ENCODE peak calls at places on chromosomes 6 and 20, in four cellular contexts. K, O, Q and U are unnamed samples.

GRCh38 chr6:37625591-37626374 is 71.9 kb downstream of the MDGA1 start:
- DNase-seq in K (no peak), O (no peak), Q (no peak), U (no peak)

GRCh38 chr6:56933650-56934049 is 21.3 kb upstream of the BEND6 start:
- DNase-seq in K (no peak), O (no peak), Q (no peak), U (no peak)

GRCh38 chr6:160943997-160944396 is 47.6 kb upstream of the MAP3K4 start:
- DNase-seq in K (no peak), O (no peak), Q (no peak), U (no peak)

GRCh38 chr20:1330075-1330830 is 1.3 kb upstream of the SDCBP2 start:
- DNase-seq in K (peak), O (peak), Q (peak), U (no peak)

GRCh38 chr6:115898246-115898645 is 162.4 kb downstream of the FRK start:
- DNase-seq in K (no peak), O (no peak), Q (peak), U (no peak)

GRCh38 chr6:52654007-52654406 is 16.9 kb upstream of the TMEM14A start:
- DNase-seq in K (no peak), O (no peak), Q (no peak), U (no peak)

GRCh38 chr20:44979090-44979621 is 12.8 kb downstream of the STK4 start:
- DNase-seq in K (no peak), O (peak), Q (peak), U (no peak)

GRCh38 chr6:152387091-152387490 is 250.1 kb downstream of the SYNE1 start:
- DNase-seq in K (no peak), O (no peak), Q (no peak), U (no peak)

GRCh38 chr6:107698146-107698545 is 126.0 kb downstream of the SCML4 start:
- DNase-seq in K (no peak), O (peak), Q (peak), U (no peak)

GRCh38 chr6:167904791-167905190 is 78.1 kb downstream of the AFDN start:
- DNase-seq in K (no peak), O (no peak), Q (no peak), U (no peak)

GRCh38 chr6:167906899-167907298 is 80.2 kb downstream of the AFDN start:
- DNase-seq in K (peak), O (no peak), Q (peak), U (no peak)

GRCh38 chr6:167910007-167910406 is 83.3 kb downstream of the AFDN start:
- DNase-seq in K (no peak), O (no peak), Q (no peak), U (no peak)

GRCh38 chr6:167910652-167911051 is 83.9 kb downstream of the AFDN start:
- DNase-seq in K (no peak), O (no peak), Q (no peak), U (no peak)

GRCh38 chr6:167907837-167908681 is 81.3 kb downstream of the AFDN start:
- DNase-seq in K (peak), O (peak), Q (peak), U (no peak)
- TF ChIP-seq CTCF in K (peak), O (peak), Q (peak), U (peak)

GRCh38 chr6:69487688-69488087 is 309.1 kb downstream of the LMBRD1 start:
- DNase-seq in K (no peak), O (no peak), Q (peak), U (no peak)
- TF ChIP-seq CTCF in K (no peak), O (peak), Q (peak), U (peak)

GRCh38 chr6:167669870-167670802 is 156.6 kb upstream of the AFDN start:
- DNase-seq in K (peak), O (no peak), Q (no peak), U (peak)

GRCh38 chr6:167672738-167673137 is 154.0 kb upstream of the AFDN start:
- DNase-seq in K (no peak), O (no peak), Q (no peak), U (no peak)

GRCh38 chr6:167669553-167669849 is 157.2 kb upstream of the AFDN start:
- DNase-seq in K (no peak), O (no peak), Q (no peak), U (no peak)

GRCh38 chr6:167671977-167672687 is 154.6 kb upstream of the AFDN start:
- DNase-seq in K (no peak), O (no peak), Q (no peak), U (peak)

DNA sequence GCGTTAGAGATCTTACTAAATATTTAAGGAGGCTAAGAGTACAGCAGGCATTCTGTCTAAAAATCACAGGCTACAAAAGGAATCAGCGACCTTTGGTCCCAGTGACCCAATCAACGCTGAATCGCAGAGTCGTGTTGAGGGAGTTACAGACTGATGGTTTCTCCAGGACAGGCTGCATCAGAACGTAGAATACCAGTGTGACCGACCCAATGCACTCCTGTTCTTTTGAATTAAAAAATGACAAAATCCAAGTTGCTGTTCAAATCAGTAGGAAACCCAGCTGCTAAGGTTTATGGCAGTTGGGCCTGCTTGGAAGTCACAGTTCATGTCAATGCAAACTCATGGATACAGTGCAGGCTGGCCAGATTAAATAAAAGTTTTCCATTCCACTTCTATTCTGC is 155.8 kb upstream of the AFDN start:
- DNase-seq in K (no peak), O (no peak), Q (no peak), U (no peak)
- TF ChIP-seq CTCF in K (no peak), O (no peak), Q (no peak), U (no peak)

GRCh38 chr6:91167846-91168245 is 581.0 kb upstream of the MAP3K7 start:
- DNase-seq in K (no peak), O (no peak), Q (peak), U (no peak)
- TF ChIP-seq CTCF in K (no peak), O (peak), Q (peak), U (peak)

GRCh38 chr6:154925130-154925529 is 70.0 kb upstream of the TIAM2 start:
- DNase-seq in K (no peak), O (no peak), Q (no peak), U (no peak)
- TF ChIP-seq CTCF in K (no peak), O (no peak), Q (no peak), U (no peak)

GRCh38 chr20:4449977-4450715 is 271.6 kb upstream of the PRND start:
- DNase-seq in K (no peak), O (peak), Q (peak), U (no peak)
- TF ChIP-seq CTCF in K (peak), O (peak), Q (peak), U (peak)